ENCODE peak calls at places on chromosomes 6 and 20, in six cellular contexts. M is bronchial epithelial cell, D is lower leg skin, Z is keratinocyte, C is retinal pigment epithelial cell, G is neural progenitor cell. O is an unnamed sample.

GRCh38 chr20:40956503-40956902 is 72.1 kb upstream of the TOP1 start:
- DNase-seq in M (no peak), D (peak), Z (no peak), C (no peak), G (no peak), O (no peak)

GRCh38 chr6:84271086-84271716 is 43.8 kb upstream of the CEP162 start:
- DNase-seq in M (no peak), D (no peak), Z (no peak), C (no peak), G (no peak), O (no peak)

GRCh38 chr6:48866681-48867080 is 596.4 kb downstream of the MMUT start:
- DNase-seq in M (no peak), D (no peak), Z (no peak), C (no peak), G (no peak), O (no peak)

GRCh38 chr6:111805511-111806181 is 67.6 kb downstream of the FYN start:
- DNase-seq in M (peak), D (no peak), Z (no peak), C (peak), G (peak), O (peak)

GRCh38 chr6:131652472-131652871 is 15.4 kb downstream of the ENPP3 start:
- DNase-seq in M (peak), D (no peak), Z (no peak), C (no peak), G (no peak), O (no peak)

GRCh38 chr6:12578751-12579150 is 137.8 kb upstream of the PHACTR1 start:
- DNase-seq in M (peak), D (no peak), Z (peak), C (no peak), G (no peak), O (no peak)

GRCh38 chr20:13220194-13220856 is 749 bp upstream of the ISM1 start:
- DNase-seq in M (peak), D (no peak), Z (no peak), C (no peak), G (peak), O (peak)

GRCh38 chr20:37816003-37816402 is 86.9 kb upstream of the VSTM2L start:
- DNase-seq in M (no peak), D (no peak), Z (no peak), C (no peak), G (no peak), O (no peak)

GRCh38 chr6:85078071-85078470 is 313.7 kb upstream of the TBX18 start:
- DNase-seq in M (peak), D (no peak), Z (no peak), C (peak), G (no peak), O (peak)

GRCh38 chr20:62327726-62328495 is 25.1 kb downstream of the ADRM1 start:
- DNase-seq in M (no peak), D (no peak), Z (no peak), C (no peak), G (no peak), O (no peak)

GRCh38 chr6:158205220-158205944 is 37.2 kb downstream of the GTF2H5 start:
- DNase-seq in M (no peak), D (no peak), Z (no peak), C (no peak), G (peak), O (no peak)
- TF ChIP-seq CTCF in M (peak), D (no peak), Z (peak), C (peak), G (peak), O (peak)

DNA sequence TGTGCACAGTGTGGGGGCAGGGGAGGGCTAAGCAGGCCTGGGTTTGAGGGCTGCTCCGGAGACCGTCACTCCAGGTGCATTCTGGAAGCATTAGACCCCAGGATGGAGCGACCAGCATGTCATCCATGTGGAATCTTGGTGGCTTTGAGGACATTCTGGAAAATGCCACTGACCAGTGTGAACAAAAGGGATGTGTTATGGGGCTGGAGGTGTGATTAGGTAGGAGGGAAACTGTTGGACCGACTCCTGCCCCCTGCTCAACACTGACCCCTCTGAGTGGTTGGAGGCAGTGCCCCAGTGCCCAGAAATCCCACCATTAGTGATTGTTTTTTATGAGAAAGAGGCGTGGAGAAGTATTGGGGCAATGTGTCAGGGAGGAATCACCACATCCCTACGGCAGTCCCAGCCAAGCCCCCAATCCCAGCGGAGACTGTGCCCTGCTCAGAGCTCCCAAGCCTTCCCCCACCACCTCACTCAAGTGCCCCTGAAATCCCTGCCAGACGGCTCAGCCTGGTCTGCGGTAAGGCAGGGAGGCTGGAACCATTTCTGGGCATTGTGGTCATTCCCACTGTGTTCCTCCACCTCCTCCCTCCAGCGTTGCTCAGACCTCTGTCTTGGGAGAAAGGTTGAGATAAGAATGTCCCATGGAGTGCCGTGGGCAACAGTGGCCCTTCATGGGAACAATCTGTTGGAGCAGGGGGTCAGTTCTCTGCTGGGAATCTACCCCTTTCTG is 44.0 kb upstream of the TTPAL start:
- DNase-seq in M (no peak), D (no peak), Z (no peak), C (no peak), G (no peak), O (no peak)
- TF ChIP-seq CTCF in M (no peak), D (no peak), Z (no peak), C (peak), G (peak), O (no peak)

DNA sequence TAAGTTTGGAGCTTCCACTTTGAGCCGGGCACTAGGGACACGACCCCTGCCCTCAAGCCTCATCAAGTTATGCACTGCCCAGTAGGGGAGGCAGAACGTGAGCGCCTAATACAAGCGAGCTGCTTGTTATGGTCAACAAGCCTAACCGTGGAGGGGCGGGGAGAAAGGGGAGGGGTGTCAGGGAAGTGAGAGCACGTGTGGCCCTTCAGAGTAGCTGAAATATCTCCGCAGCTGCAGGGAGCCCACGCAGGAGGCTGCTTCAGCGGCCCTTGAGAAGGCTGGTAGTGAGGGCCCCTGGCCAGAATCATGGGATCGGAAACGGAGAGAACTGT is 713 bp downstream of the ALDH5A1 start:
- DNase-seq in M (peak), D (peak), Z (no peak), C (peak), G (peak), O (peak)
- TF ChIP-seq CTCF in M (no peak), D (no peak), Z (no peak), C (no peak), G (peak), O (no peak)

DNA sequence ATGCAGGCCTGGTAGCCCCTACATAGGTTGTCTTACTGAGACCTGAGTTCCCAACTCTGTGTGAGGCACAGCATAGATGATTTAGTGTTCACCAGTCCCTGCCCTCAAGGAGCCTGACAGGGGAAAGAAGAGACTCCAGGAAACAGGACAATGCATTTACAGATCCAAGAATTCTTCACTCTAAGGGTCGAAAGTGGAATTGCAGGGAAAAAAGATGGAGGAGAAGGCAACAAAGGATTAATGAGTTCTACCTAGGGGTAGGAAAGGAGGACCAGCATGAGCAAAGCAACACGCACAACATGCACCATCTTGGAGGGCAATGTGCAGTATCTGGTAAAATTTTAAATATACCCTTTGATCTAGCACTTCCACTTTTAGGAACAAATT is 5.9 kb downstream of the SPAG4 start:
- DNase-seq in M (no peak), D (no peak), Z (no peak), C (no peak), G (no peak), O (no peak)
- TF ChIP-seq CTCF in M (no peak), D (no peak), Z (peak), C (peak), G (peak), O (peak)

O was measured in fibroblast of villous mesenchyme.